ENCODE peak calls at places on chromosomes 1 and 21, in eight cellular contexts. J is vagina, X is small intestine, T is pancreas, R is PC-3, Y is thoracic aorta, L is K562, W is left lung. H is an unnamed sample.

GRCh38 chr1:218294531-218294930 is 9.4 kb downstream of the RRP15 start:
- DNase-seq in J (no peak), X (no peak), T (no peak), R (peak; percentile 45), Y (no peak), L (no peak), W (no peak), H (no peak)

GRCh38 chr1:47325530-47325929 is 8.1 kb upstream of the CMPK1 start:
- DNase-seq in J (no peak), X (peak; percentile 85), T (no peak), R (peak; percentile 29), Y (no peak), L (no peak), W (no peak), H (no peak)

GRCh38 chr1:31182352-31182751 is 57.3 kb downstream of the NKAIN1 start:
- DNase-seq in J (no peak), X (peak; percentile 56), T (peak; percentile 84), R (peak; percentile 94), Y (peak; percentile 40), L (peak; percentile 92), W (peak; percentile 82), H (peak; percentile 93)

GRCh38 chr1:11058595-11059165 is 1.1 kb downstream of the SRM start:
- DNase-seq in J (no peak), X (peak; percentile 32), T (no peak), R (no peak), Y (no peak), L (no peak), W (no peak), H (no peak)

GRCh38 chr1:54463259-54464030 is 57.3 kb upstream of the SSBP3 start:
- DNase-seq in J (no peak), X (no peak), T (peak; percentile 25), R (no peak), Y (no peak), L (no peak), W (no peak), H (no peak)

GRCh38 chr1:202133016-202133415 is 10.3 kb downstream of the GPR37L1 start:
- DNase-seq in J (no peak), X (no peak), T (no peak), R (no peak), Y (no peak), L (no peak), W (no peak), H (no peak)

GRCh38 chr1:225479341-225479740 is 51.5 kb upstream of the LBR start:
- DNase-seq in J (peak; percentile 43), X (no peak), T (no peak), R (no peak), Y (no peak), L (no peak), W (no peak), H (no peak)

GRCh38 chr1:94544706-94545490 is 3.3 kb upstream of the F3 start:
- DNase-seq in J (no peak), X (no peak), T (no peak), R (peak; percentile 74), Y (no peak), L (no peak), W (no peak), H (peak; percentile 89)

GRCh38 chr1:36175137-36176095 is 19.5 kb downstream of the MAP7D1 start:
- DNase-seq in J (no peak), X (no peak), T (peak; percentile 60), R (no peak), Y (no peak), L (no peak), W (no peak), H (peak; percentile 48)

GRCh38 chr1:48030211-48030610 is 33.0 kb upstream of the TRABD2B start:
- DNase-seq in J (no peak), X (no peak), T (no peak), R (no peak), Y (no peak), L (no peak), W (no peak), H (no peak)

GRCh38 chr21:37484535-37485474 is 118.2 kb downstream of the DYRK1A start:
- DNase-seq in J (no peak), X (no peak), T (no peak), R (no peak), Y (no peak), L (no peak), W (no peak), H (no peak)

GRCh38 chr1:75265792-75266191 is 131.6 kb downstream of the LHX8 start:
- DNase-seq in J (no peak), X (peak; percentile 9), T (no peak), R (peak; percentile 57), Y (no peak), L (peak; percentile 16), W (no peak), H (peak; percentile 71)

GRCh38 chr21:16315223-16315622 is 585.4 kb downstream of the USP25 start:
- DNase-seq in J (no peak), X (no peak), T (no peak), R (no peak), Y (no peak), L (no peak), W (no peak), H (no peak)

DNA sequence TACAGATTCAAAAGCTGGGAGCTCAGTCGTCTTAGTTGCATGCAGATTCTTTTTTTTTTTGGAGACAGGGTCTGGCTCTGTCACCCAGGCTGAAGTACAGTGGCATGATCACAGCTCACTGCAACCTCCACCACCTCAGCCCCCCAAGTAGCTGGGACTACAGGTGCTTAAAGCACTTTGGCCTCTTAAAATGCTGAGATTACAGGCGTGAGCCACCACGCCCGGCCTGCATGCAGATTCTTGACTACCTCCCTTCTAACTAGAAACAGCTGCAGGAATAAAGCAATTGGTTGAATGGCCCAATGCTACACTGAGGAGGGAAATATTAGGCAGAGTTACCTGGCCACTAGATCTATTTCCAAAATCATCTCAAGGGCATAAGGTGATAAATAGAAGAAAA is 29.5 kb upstream of the TTC39A start:
- DNase-seq in J (no peak), X (no peak), T (no peak), R (no peak), Y (no peak), L (no peak), W (no peak), H (no peak)
- H3K36me3 ChIP-seq in J (peaks cover 31% of the 10 kb centered on the region), X (no peaks in the 10 kb centered on the region), T (peaks cover 14% of the 10 kb centered on the region), R (peaks cover 12% of the 10 kb centered on the region), Y (peaks cover 15% of the 10 kb centered on the region), L (peaks cover 55% of the 10 kb centered on the region), W (peaks cover 87% of the 10 kb centered on the region), H (peaks cover 47% of the 10 kb centered on the region)

DNA sequence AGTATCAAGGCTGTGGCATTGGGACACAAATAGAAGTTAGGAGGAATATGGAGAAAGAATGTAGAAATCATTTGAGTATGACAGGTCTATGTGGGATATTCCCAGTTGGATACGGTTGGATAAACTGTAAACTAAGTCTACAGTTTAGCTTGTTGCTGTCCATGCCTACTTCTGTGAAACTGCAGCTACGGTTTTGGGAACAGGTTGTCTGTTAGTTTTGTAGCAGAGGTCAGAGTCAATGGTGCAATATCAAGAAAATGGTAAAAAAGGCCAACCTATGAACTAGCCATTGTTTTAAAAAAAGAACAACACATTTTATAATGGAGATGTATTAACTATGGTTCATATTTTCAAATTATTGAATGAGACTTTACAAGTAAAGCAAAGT is 23.8 kb downstream of the BACH1 start:
- DNase-seq in J (no peak), X (no peak), T (no peak), R (no peak), Y (no peak), L (no peak), W (no peak), H (no peak)
- H3K36me3 ChIP-seq in J (peaks cover 22% of the 10 kb centered on the region), X (peaks cover 9% of the 10 kb centered on the region), T (peaks cover 3% of the 10 kb centered on the region), R (peaks cover 27% of the 10 kb centered on the region), Y (peaks cover 11% of the 10 kb centered on the region), L (peaks cover 80% of the 10 kb centered on the region), W (peaks cover 53% of the 10 kb centered on the region), H (peaks cover 36% of the 10 kb centered on the region)

DNA sequence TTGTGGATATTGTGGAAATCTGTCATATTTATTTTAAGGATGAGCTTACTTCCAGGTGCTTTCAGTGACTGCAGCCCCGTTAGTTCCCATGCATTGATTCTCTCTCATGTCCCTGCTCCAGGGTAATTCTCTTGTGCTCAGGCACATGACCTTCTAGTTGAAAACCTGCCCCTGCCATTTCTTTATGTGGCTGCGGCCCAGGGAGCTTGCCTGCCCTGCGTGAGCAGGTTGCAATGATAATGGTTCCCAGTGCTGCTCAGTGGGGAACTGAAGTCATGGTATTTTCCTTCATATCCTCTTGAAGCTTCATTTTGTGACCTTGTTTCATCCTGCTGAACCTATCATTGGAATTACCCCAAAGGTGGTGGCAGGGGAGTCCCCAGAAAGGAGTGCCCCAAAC is 229.8 kb downstream of the DISC1 start:
- DNase-seq in J (no peak), X (no peak), T (no peak), R (no peak), Y (no peak), L (no peak), W (no peak), H (no peak)
- H3K36me3 ChIP-seq in J (no peaks in the 10 kb centered on the region), X (no peaks in the 10 kb centered on the region), T (no peaks in the 10 kb centered on the region), R (no peaks in the 10 kb centered on the region), Y (no peaks in the 10 kb centered on the region), L (no peaks in the 10 kb centered on the region), W (no peaks in the 10 kb centered on the region), H (no peaks in the 10 kb centered on the region)

GRCh38 chr1:156316909-156317308 is 17.8 kb upstream of the VHLL start:
- DNase-seq in J (no peak), X (no peak), T (no peak), R (no peak), Y (no peak), L (no peak), W (no peak), H (no peak)
- H3K36me3 ChIP-seq in J (peaks cover 99% of the 10 kb centered on the region), X (peaks cover 47% of the 10 kb centered on the region), T (peaks cover 81% of the 10 kb centered on the region), R (peaks cover 86% of the 10 kb centered on the region), Y (peaks cover 56% of the 10 kb centered on the region), L (peaks cover 95% of the 10 kb centered on the region), W (peaks cover 100% of the 10 kb centered on the region), H (peaks cover 99% of the 10 kb centered on the region)

DNA sequence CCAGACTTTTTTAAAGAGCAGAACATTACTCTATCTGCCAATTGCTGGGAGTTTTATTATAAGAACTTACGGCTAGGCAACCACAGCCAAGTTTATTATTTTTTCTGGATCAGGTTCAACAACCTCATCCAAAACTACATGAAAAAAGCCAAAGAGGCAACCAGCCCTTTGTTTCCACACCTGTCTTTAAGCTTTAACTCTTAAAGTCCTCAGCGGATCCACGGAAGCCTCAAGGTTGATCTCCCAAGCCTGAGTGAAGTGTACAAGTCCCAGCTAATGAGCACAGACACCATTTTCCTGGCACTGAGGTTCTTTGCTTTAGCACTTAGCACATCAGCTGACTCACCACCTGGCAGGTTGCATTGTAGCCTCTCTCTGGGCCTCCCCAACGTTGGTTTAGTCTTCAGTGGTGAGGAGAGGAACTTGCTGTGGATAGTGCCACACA is 143.1 kb downstream of the TGFBR3 start:
- DNase-seq in J (no peak), X (no peak), T (no peak), R (peak; percentile 39), Y (peak; percentile 51), L (no peak), W (no peak), H (no peak)
- H3K36me3 ChIP-seq in J (peaks cover 10% of the 10 kb centered on the region), X (no peaks in the 10 kb centered on the region), T (no peaks in the 10 kb centered on the region), R (peaks cover 2% of the 10 kb centered on the region), Y (no peaks in the 10 kb centered on the region), L (peaks cover 8% of the 10 kb centered on the region), W (no peaks in the 10 kb centered on the region), H (peaks cover 51% of the 10 kb centered on the region)

DNA sequence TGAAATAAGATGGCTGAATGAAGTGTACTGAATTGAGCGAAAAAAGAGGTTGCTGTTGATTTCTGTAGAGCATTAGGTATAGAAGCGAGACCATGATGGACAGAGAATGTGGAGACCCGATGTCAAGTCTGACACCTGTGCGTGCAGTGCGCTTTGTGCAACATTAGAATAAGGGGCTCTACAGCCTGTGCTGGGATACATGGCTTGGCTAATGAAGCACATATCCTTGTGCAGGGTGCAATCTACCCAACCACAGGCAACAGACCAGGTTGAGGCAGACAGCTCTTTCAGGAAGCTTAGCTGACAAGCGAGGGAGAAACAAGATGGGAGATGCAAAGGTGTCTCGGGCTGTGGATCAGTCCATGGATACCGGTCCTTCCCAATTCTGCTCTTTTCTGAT is 18.9 kb downstream of the GPA33 start:
- DNase-seq in J (no peak), X (no peak), T (no peak), R (no peak), Y (no peak), L (no peak), W (no peak), H (no peak)
- H3K36me3 ChIP-seq in J (no peaks in the 10 kb centered on the region), X (no peaks in the 10 kb centered on the region), T (no peaks in the 10 kb centered on the region), R (no peaks in the 10 kb centered on the region), Y (no peaks in the 10 kb centered on the region), L (no peaks in the 10 kb centered on the region), W (no peaks in the 10 kb centered on the region), H (no peaks in the 10 kb centered on the region)